ENCODE peak calls at places on chromosomes 4 and X, in ten cellular contexts. J is H9; Z is GDM1; W is activated CD4-positive, alpha-beta T cell treated with anti-CD3 and anti-CD28 coated beads, Interleukin-2, amount 50 U/mL, for 4 hours; H is A549; I is H7; Q is mesothelial cell of epicardium; R is tibial artery; C is stomach; E is breast epithelium. K is an unnamed sample.

GRCh38 chr4:76083386-76083785 is 8.9 kb downstream of the ART3 start:
- DNase-seq in J (no peak), Z (no peak), W (no peak), H (no peak), I (no peak), Q (no peak), R (no peak), C (no peak), E (no peak), K (no peak)

GRCh38 chr4:82739292-82740190 is 59.1 kb downstream of the SCD5 start:
- DNase-seq in J (peak), Z (peak), W (peak), H (peak), I (peak), Q (peak), R (peak), C (peak), E (no peak), K (peak)

GRCh38 chr4:69044247-69044646 is 52.0 kb upstream of the UGT2B7 start:
- DNase-seq in J (no peak), Z (no peak), W (no peak), H (no peak), I (no peak), Q (no peak), R (no peak), C (no peak), E (no peak), K (no peak)

GRCh38 chrX:15340867-15341266 is 5.5 kb upstream of the PIGA start:
- DNase-seq in J (no peak), Z (no peak), W (no peak), H (no peak), I (no peak), Q (no peak), R (no peak), C (no peak), E (no peak), K (no peak)

GRCh38 chr4:52032005-52032404 is 6.1 kb downstream of the SGCB start:
- DNase-seq in J (no peak), Z (no peak), W (no peak), H (no peak), I (no peak), Q (no peak), R (no peak), C (no peak), E (no peak), K (no peak)

GRCh38 chr4:107069049-107069448 is 32.9 kb upstream of the DKK2 start:
- DNase-seq in J (no peak), Z (no peak), W (no peak), H (no peak), I (no peak), Q (no peak), R (no peak), C (no peak), E (no peak), K (no peak)

GRCh38 chr4:148007303-148007702 is 275.4 kb downstream of the ARHGAP10 start:
- DNase-seq in J (no peak), Z (no peak), W (no peak), H (peak), I (no peak), Q (no peak), R (no peak), C (no peak), E (no peak), K (no peak)

GRCh38 chr4:23333946-23334878 is 555.6 kb downstream of the PPARGC1A start:
- DNase-seq in J (peak), Z (peak), W (no peak), H (peak), I (peak), Q (no peak), R (no peak), C (no peak), E (no peak), K (no peak)

GRCh38 chrX:19121898-19122640 is at the start of gene ADGRG2:
- DNase-seq in J (peak), Z (no peak), W (no peak), H (peak), I (peak), Q (no peak), R (no peak), C (peak), E (no peak), K (peak)

GRCh38 chr4:89331197-89331596 is 23.6 kb upstream of the GPRIN3 start:
- DNase-seq in J (no peak), Z (no peak), W (no peak), H (no peak), I (no peak), Q (no peak), R (no peak), C (no peak), E (no peak), K (no peak)

GRCh38 chr4:146330392-146330791 is 116.1 kb downstream of the REELD1 start:
- DNase-seq in J (no peak), Z (no peak), W (no peak), H (no peak), I (no peak), Q (no peak), R (no peak), C (no peak), E (no peak), K (no peak)

GRCh38 chr4:1300466-1301455 is 11.1 kb downstream of the MAEA start:
- DNase-seq in J (no peak), Z (no peak), W (no peak), H (no peak), I (no peak), Q (no peak), R (peak), C (peak), E (no peak), K (no peak)

GRCh38 chr4:182922551-182923284 is 5.5 kb upstream of the DCTD start:
- DNase-seq in J (no peak), Z (no peak), W (no peak), H (no peak), I (no peak), Q (no peak), R (no peak), C (no peak), E (no peak), K (no peak)

GRCh38 chr4:104719539-104720230 is 225.0 kb upstream of the CXXC4 start:
- DNase-seq in J (no peak), Z (no peak), W (no peak), H (no peak), I (no peak), Q (no peak), R (no peak), C (no peak), E (no peak), K (no peak)

GRCh38 chr4:114277690-114278089 is 298.2 kb upstream of the ARSJ start:
- DNase-seq in J (no peak), Z (no peak), W (no peak), H (no peak), I (no peak), Q (no peak), R (no peak), C (no peak), E (no peak), K (no peak)

GRCh38 chr4:77669911-77670590 is 64.4 kb downstream of the CXCL13 start:
- DNase-seq in J (no peak), Z (no peak), W (no peak), H (no peak), I (no peak), Q (no peak), R (no peak), C (peak), E (no peak), K (no peak)

GRCh38 chr4:159422626-159423025 is 319.7 kb downstream of the RAPGEF2 start:
- DNase-seq in J (no peak), Z (no peak), W (no peak), H (no peak), I (no peak), Q (no peak), R (no peak), C (no peak), E (no peak), K (no peak)

GRCh38 chrX:14896273-14896672 is 23.1 kb downstream of the MOSPD2 start:
- DNase-seq in J (no peak), Z (no peak), W (no peak), H (no peak), I (no peak), Q (no peak), R (no peak), C (no peak), E (no peak), K (no peak)

GRCh38 chr4:188025476-188025875 is 29.9 kb downstream of the ZFP42 start:
- DNase-seq in J (no peak), Z (no peak), W (no peak), H (no peak), I (no peak), Q (no peak), R (no peak), C (no peak), E (no peak), K (no peak)

GRCh38 chr4:81360722-81361121 is 111.0 kb downstream of the RASGEF1B start:
- DNase-seq in J (no peak), Z (no peak), W (no peak), H (no peak), I (no peak), Q (no peak), R (no peak), C (no peak), E (no peak), K (no peak)

GRCh38 chr4:42327323-42327722 is 70.0 kb upstream of the SHISA3 start:
- DNase-seq in J (no peak), Z (no peak), W (no peak), H (no peak), I (no peak), Q (no peak), R (no peak), C (no peak), E (no peak), K (no peak)

GRCh38 chr4:71406459-71406963 is 67.7 kb downstream of the SLC4A4 start:
- DNase-seq in J (no peak), Z (peak), W (no peak), H (no peak), I (no peak), Q (no peak), R (no peak), C (no peak), E (no peak), K (no peak)

GRCh38 chrX:130100180-130100579 is 10.1 kb downstream of the ELF4 start:
- DNase-seq in J (no peak), Z (no peak), W (no peak), H (no peak), I (no peak), Q (no peak), R (peak), C (no peak), E (no peak), K (no peak)

GRCh38 chr4:100635899-100636298 is 118.1 kb upstream of the EMCN start:
- DNase-seq in J (no peak), Z (no peak), W (no peak), H (no peak), I (no peak), Q (no peak), R (no peak), C (peak), E (no peak), K (no peak)

GRCh38 chrX:47030339-47030738 is 47.9 kb upstream of the RGN start:
- DNase-seq in J (no peak), Z (peak), W (no peak), H (peak), I (peak), Q (no peak), R (no peak), C (no peak), E (no peak), K (no peak)

GRCh38 chrX:17655232-17656034 is 81.9 kb upstream of the SCML1 start:
- DNase-seq in J (peak), Z (no peak), W (no peak), H (no peak), I (peak), Q (no peak), R (no peak), C (no peak), E (no peak), K (peak)

GRCh38 chr4:140049024-140049923 is 104.7 kb downstream of the MAML3 start:
- DNase-seq in J (peak), Z (peak), W (peak), H (peak), I (peak), Q (peak), R (peak), C (peak), E (peak), K (peak)

GRCh38 chr4:40200881-40201797 is 4.3 kb downstream of the RHOH start:
- DNase-seq in J (no peak), Z (peak), W (no peak), H (peak), I (no peak), Q (no peak), R (no peak), C (no peak), E (no peak), K (no peak)

GRCh38 chr4:157221426-157221894 is 932 bp downstream of the GRIA2 start:
- DNase-seq in J (no peak), Z (no peak), W (no peak), H (no peak), I (peak), Q (no peak), R (no peak), C (no peak), E (no peak), K (no peak)

GRCh38 chr4:113838421-113838820 is 76.9 kb upstream of the CAMK2D start:
- DNase-seq in J (no peak), Z (no peak), W (no peak), H (no peak), I (no peak), Q (no peak), R (no peak), C (no peak), E (no peak), K (no peak)